ENCODE peak calls at places on chromosomes 11 and 22, in eight cellular contexts. C is heart right ventricle, R is HCT116, G is astrocyte of the spinal cord, H is left ventricle myocardium inferior, B is astrocyte of the cerebellum, A is AG04449, N is fibroblast of pulmonary artery. T is an unnamed sample.
A peak's percentile ranks its signal among the peaks of the same experiment; 100 is the strongest.

GRCh38 chr11:74696932-74697687 is 34.1 kb downstream of the CHRDL2 start:
- DNase-seq in R (no peak), B (peak; percentile 38), H (peak; percentile 83), G (peak; percentile 74), N (peak; percentile 98), C (peak; percentile 83), A (peak; percentile 89), T (peak; percentile 95)

GRCh38 chr11:19938051-19938856 is 222.0 kb downstream of the DBX1 start:
- DNase-seq in A (no peak), C (peak; percentile 29), R (peak; percentile 36), B (no peak), N (peak; percentile 72), G (peak; percentile 62), H (peak; percentile 27), T (peak; percentile 26)

GRCh38 chr11:75261474-75261847 is 20.9 kb downstream of the TPBGL start:
- DNase-seq in R (no peak), B (no peak), C (no peak), N (no peak), A (no peak), H (no peak), G (no peak), T (no peak)

GRCh38 chr11:120343429-120343828 is 7.2 kb downstream of the ARHGEF12 start:
- DNase-seq in A (no peak), B (no peak), N (no peak), G (no peak), H (no peak), C (no peak), R (no peak), T (no peak)

GRCh38 chr22:45239378-45240136 is 1.1 kb downstream of the KIAA0930 start:
- DNase-seq in H (no peak), C (no peak), G (no peak), R (no peak), A (no peak), B (no peak), N (no peak), T (no peak)

GRCh38 chr11:68345776-68346728 is 33.7 kb downstream of the LRP5 start:
- DNase-seq in G (no peak), H (peak; percentile 82), B (no peak), N (no peak), R (no peak), C (peak; percentile 79), A (no peak), T (no peak)

GRCh38 chr11:126997196-126997595 is 3.4 kb downstream of the KIRREL3 start:
- DNase-seq in A (no peak), H (no peak), B (no peak), G (no peak), N (no peak), C (no peak), R (no peak), T (peak; percentile 52)

GRCh38 chr11:43797866-43798265 is 82.8 kb upstream of the ALKBH3 start:
- DNase-seq in B (no peak), G (no peak), A (no peak), N (no peak), R (no peak), H (no peak), C (no peak), T (no peak)

GRCh38 chr22:28435271-28435825 is 244.3 kb downstream of the TTC28 start:
- DNase-seq in R (no peak), H (peak; percentile 44), B (no peak), G (no peak), C (no peak), A (no peak), N (no peak), T (no peak)

GRCh38 chr11:1059759-1060158 is 14.9 kb upstream of the MUC2 start:
- DNase-seq in B (no peak), N (no peak), G (no peak), A (no peak), H (no peak), C (no peak), R (no peak), T (no peak)

GRCh38 chr22:48895831-48896765 is 931.6 kb downstream of the BRD1 start:
- DNase-seq in N (no peak), C (no peak), H (no peak), G (no peak), R (no peak), A (no peak), B (no peak), T (no peak)

GRCh38 chr11:21465920-21466319 is 727.0 kb upstream of the ANO5 start:
- DNase-seq in H (no peak), N (no peak), C (no peak), B (no peak), R (no peak), A (no peak), G (no peak), T (no peak)

GRCh38 chr11:75583710-75584658 is 21.9 kb downstream of the SERPINH1 start:
- DNase-seq in N (peak; percentile 62), B (no peak), H (peak; percentile 83), R (no peak), A (no peak), C (peak; percentile 78), G (peak; percentile 74), T (peak; percentile 76)

GRCh38 chr11:9039194-9039593 is 35.4 kb upstream of the NRIP3 start:
- DNase-seq in A (no peak), B (no peak), R (peak; percentile 60), G (peak; percentile 9), C (no peak), N (peak; percentile 11), H (no peak), T (no peak)

GRCh38 chr11:7882860-7883259 is 48.2 kb downstream of the OR10A6 start:
- DNase-seq in R (no peak), A (no peak), G (no peak), C (no peak), H (no peak), N (no peak), B (no peak), T (no peak)

GRCh38 chr11:105393326-105393725 is 216.5 kb upstream of the GRIA4 start:
- DNase-seq in B (no peak), G (no peak), C (no peak), N (no peak), R (no peak), A (no peak), H (no peak), T (no peak)

GRCh38 chr22:24434472-24435322 is 7.3 kb downstream of the ADORA2A start:
- DNase-seq in H (no peak), G (no peak), N (peak; percentile 69), B (no peak), C (no peak), A (no peak), R (no peak), T (no peak)

GRCh38 chr11:32358729-32359128 is 76.6 kb downstream of the WT1 start:
- DNase-seq in H (no peak), A (no peak), R (no peak), B (no peak), C (no peak), N (no peak), G (no peak), T (no peak)

GRCh38 chr11:70202898-70203748 is at the start of gene FADD:
- DNase-seq in N (peak; percentile 93), G (peak; percentile 93), A (peak; percentile 41), C (peak; percentile 90), B (peak; percentile 80), H (peak; percentile 89), R (peak; percentile 88), T (peak; percentile 87)

GRCh38 chr22:47168441-47168840 is 406.0 kb downstream of the TBC1D22A start:
- DNase-seq in N (no peak), H (no peak), R (no peak), A (no peak), B (no peak), C (no peak), G (no peak), T (no peak)

DNA sequence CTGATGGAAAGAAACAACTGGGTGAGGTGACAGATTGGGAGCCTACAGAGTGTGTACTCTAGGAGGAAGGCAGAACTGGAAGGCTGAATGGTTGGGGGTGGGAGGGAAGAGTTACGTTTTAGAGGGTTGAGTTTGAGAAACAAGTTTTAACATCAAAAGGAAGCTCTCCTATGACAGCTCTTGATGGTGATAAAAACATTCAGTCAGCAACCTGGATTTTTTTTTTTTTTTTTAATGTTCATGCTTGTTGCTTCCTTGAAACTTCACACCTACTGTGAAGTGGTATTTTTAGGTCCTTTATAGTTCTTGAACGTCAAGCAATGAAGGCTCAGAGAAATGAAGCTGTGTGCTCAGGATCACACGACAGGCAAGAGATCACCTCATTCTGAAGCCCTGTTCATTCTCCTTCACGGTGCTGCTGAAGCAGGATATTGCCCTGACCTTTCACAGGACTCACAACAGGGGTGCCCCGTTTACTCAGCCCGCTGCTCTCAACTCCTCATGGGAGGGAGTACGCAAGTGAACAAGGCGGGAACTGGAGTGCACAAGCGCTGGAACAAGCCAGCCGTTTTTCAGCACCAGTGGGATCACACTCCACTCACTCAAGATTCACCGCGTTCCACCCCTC is 1.6 kb upstream of the TMEM109 start:
- DNase-seq in C (no peak), R (no peak), N (no peak), A (no peak), B (no peak), G (peak; percentile 80), H (no peak), T (no peak)
- H3K4me3 ChIP-seq in C (no peak overlapping the region), R (no peak overlapping the region), N (no peak overlapping the region), A (no peak overlapping the region), B (no peak overlapping the region), G (no peak overlapping the region), H (peak overlapping the region; percentile 94), T (no peak overlapping the region)

GRCh38 chr22:35547993-35548761 is 7.5 kb downstream of the RASD2 start:
- DNase-seq in N (no peak), C (no peak), H (no peak), R (no peak), B (no peak), G (no peak), A (no peak), T (no peak)
- TF ChIP-seq CTCF in N (peak; percentile 25), C (no peak), H (no peak), R (peak; percentile 31), B (peak; percentile 40), G (peak; percentile 35), A (no peak), T (peak; percentile 28)

DNA sequence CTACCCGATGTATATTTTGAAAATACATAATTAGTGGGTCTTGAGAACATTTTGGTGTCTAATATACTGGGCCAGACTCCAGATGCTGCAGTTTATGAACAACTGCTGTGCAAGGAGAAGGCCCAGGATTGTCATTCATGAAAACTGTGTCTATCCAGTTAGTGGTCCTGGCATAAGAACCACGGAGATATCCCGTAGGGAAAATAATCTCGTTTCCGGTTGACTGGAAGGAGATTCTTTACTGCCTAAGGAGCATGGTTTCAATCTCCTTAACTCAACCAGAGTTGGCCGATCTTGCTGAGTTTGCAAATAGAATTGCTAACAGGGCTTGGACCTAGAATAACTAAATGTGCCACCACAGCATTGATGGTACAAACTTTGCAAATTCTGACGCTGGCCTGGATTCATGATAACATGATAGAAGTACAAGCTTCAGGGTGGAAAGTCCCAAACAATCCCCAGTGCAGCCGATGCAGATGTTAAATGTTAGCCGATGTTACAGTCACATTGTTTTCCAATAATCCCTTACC is 4.6 kb upstream of the RTCB start:
- DNase-seq in B (no peak), A (no peak), N (no peak), G (no peak), H (no peak), R (no peak), C (no peak), T (no peak)
- H3K4me3 ChIP-seq in B (no peak overlapping the region), A (no peak overlapping the region), N (no peak overlapping the region), G (no peak overlapping the region), H (no peak overlapping the region), R (no peak overlapping the region), C (no peak overlapping the region), T (no peak overlapping the region)

DNA sequence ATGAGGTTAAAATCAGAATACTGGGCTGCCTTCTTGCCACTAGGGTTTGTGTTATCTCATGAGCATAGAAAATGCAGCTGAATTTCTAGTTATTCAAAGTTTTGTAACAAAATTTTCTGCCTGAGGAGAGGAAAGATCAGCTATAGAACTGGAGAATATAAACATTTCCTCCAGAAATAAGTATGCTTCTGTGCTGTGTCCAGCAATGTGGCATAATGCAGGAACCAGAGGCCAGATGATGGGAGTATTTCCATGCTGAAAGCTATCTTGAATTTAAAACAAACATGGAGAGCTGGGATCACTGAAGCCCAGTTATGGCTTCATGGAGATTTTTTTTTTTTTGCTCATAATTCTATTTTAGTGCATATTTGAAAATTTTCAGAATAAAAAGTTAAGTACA is 608.2 kb downstream of the SOX6 start:
- DNase-seq in N (no peak), R (no peak), C (no peak), A (no peak), G (no peak), B (no peak), H (no peak), T (no peak)
- TF ChIP-seq CTCF in N (no peak), R (no peak), C (no peak), A (no peak), G (no peak), B (no peak), H (no peak), T (no peak)